ENCODE peak calls at places on chromosome 12, in seven cellular contexts. E is mammary epithelial cell, W is fibroblast of lung, D is lower lobe of right lung, M is IMR-90, C is mesenchymal stem cell, S is cardiac muscle cell. X is an unnamed sample.

GRCh38 chr12:29735604-29736003 is 48.1 kb downstream of the TMTC1 start:
- DNase-seq in W (no peak), S (no peak), E (no peak), M (no peak), C (no peak), D (no peak), X (no peak)

GRCh38 chr12:31853977-31854376 is 105.2 kb upstream of the RESF1 start:
- DNase-seq in S (no peak), E (no peak), M (no peak), C (no peak), W (no peak), D (no peak), X (no peak)

GRCh38 chr12:95790025-95790911 is at the start of gene NTN4:
- DNase-seq in D (peak; percentile 65), S (peak; percentile 54), M (peak; percentile 24), W (no peak), E (peak; percentile 54), C (peak; percentile 38), X (peak; percentile 54)

GRCh38 chr12:76690916-76691700 is 72.8 kb upstream of the ZDHHC17 start:
- DNase-seq in C (no peak), W (no peak), M (no peak), E (no peak), S (no peak), D (no peak), X (no peak)

GRCh38 chr12:105508096-105508495 is 177.6 kb downstream of the C12orf75 start:
- DNase-seq in C (no peak), M (no peak), W (no peak), D (no peak), E (peak; percentile 16), S (no peak), X (no peak)

GRCh38 chr12:101108130-101108529 is 101.9 kb downstream of the SLC5A8 start:
- DNase-seq in D (no peak), M (no peak), E (no peak), C (no peak), W (no peak), S (no peak), X (no peak)

GRCh38 chr12:49798934-49799333 is 29.3 kb downstream of the NCKAP5L start:
- DNase-seq in S (no peak), M (no peak), D (no peak), W (no peak), E (no peak), C (no peak), X (no peak)

GRCh38 chr12:122473543-122474323 is 27.0 kb downstream of the ZCCHC8 start:
- DNase-seq in E (peak; percentile 47), M (peak; percentile 49), W (peak; percentile 60), S (no peak), C (peak; percentile 34), D (no peak), X (no peak)

GRCh38 chr12:85993746-85994145 is 119.7 kb downstream of the NTS start:
- DNase-seq in S (no peak), M (no peak), D (no peak), C (no peak), E (no peak), W (no peak), X (no peak)

GRCh38 chr12:50354908-50355307 is 41.5 kb downstream of the FAM186A start:
- DNase-seq in S (no peak), C (no peak), M (no peak), E (no peak), D (no peak), W (no peak), X (no peak)

GRCh38 chr12:107106241-107107025 is 13.1 kb upstream of the CRY1 start:
- DNase-seq in W (no peak), C (no peak), S (no peak), E (no peak), M (no peak), D (no peak), X (no peak)

GRCh38 chr12:49233842-49234526 is 30.9 kb upstream of the TUBA1C start:
- DNase-seq in M (no peak), S (no peak), C (no peak), W (no peak), D (peak; percentile 92), E (no peak), X (peak; percentile 92)

GRCh38 chr12:67436230-67436629 is 167.1 kb downstream of the CAND1 start:
- DNase-seq in S (no peak), C (peak; percentile 28), D (no peak), E (no peak), W (no peak), M (peak; percentile 24), X (no peak)

GRCh38 chr12:65561798-65562382 is 262.4 kb upstream of the HMGA2 start:
- DNase-seq in D (no peak), C (no peak), W (peak; percentile 78), M (peak; percentile 93), S (no peak), E (peak; percentile 48), X (no peak)

GRCh38 chr12:116456683-116457082 is 102.5 kb upstream of the MAP1LC3B2 start:
- DNase-seq in W (peak; percentile 27), C (peak; percentile 25), D (no peak), S (peak; percentile 38), E (no peak), M (no peak), X (no peak)

DNA sequence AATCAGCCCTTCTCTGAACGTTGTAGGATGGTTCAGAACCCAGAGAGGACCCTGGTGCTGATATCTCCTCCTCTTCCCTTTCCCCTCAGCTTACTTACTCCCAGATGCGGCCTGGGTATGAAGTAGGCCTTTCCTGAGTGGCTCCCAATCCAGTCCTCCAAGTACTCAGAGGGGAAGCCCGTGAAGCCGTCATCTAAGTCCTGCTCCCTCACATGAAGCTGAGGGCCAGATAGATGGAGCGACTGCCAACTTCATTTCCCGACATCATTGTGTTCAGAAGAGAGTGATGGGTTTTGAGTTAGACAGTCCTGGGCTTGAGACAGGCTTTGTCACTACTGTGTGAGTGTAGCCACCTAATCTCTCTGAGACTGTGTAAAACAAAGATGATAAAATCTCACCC is 2.7 kb downstream of the APOLD1 start:
- DNase-seq in W (no peak), S (no peak), E (no peak), M (peak; percentile 16), C (no peak), D (no peak), X (no peak)
- H3K27ac ChIP-seq in W (peak overlapping the region; percentile 93), S (no peak overlapping the region), E (no peak overlapping the region), M (no peak overlapping the region), C (no peak overlapping the region), D (peak overlapping the region; percentile 89), X (peak overlapping the region; percentile 92)

GRCh38 chr12:113056381-113056630 is 224 bp upstream of the DTX1 start:
- DNase-seq in S (no peak), W (no peak), E (no peak), D (no peak), M (no peak), C (no peak), X (no peak)
- H3K4me3 ChIP-seq in S (peak overlapping the region; percentile 39), W (no peak overlapping the region), E (no peak overlapping the region), D (peak overlapping the region; percentile 52), M (no peak overlapping the region), C (peak overlapping the region; percentile 59), X (peak overlapping the region; percentile 31)

GRCh38 chr12:124286414-124286813 is 8.5 kb upstream of the RFLNA start:
- DNase-seq in S (no peak), W (no peak), E (peak; percentile 95), C (no peak), D (no peak), M (no peak), X (peak; percentile 44)

GRCh38 chr12:124281309-124281708 is 13.6 kb upstream of the RFLNA start:
- DNase-seq in E (no peak), S (no peak), W (no peak), M (no peak), D (no peak), C (no peak), X (no peak)

GRCh38 chr12:124286946-124287345 is 7.9 kb upstream of the RFLNA start:
- DNase-seq in E (no peak), D (no peak), W (no peak), S (no peak), M (no peak), C (no peak), X (no peak)

GRCh38 chr12:124283326-124283725 is 11.6 kb upstream of the RFLNA start:
- DNase-seq in W (no peak), D (no peak), M (no peak), C (no peak), E (no peak), S (no peak), X (no peak)

GRCh38 chr12:124284368-124284767 is 10.5 kb upstream of the RFLNA start:
- DNase-seq in W (no peak), M (no peak), S (no peak), C (no peak), E (no peak), D (no peak), X (no peak)
- H3K4me1 ChIP-seq in W (peaks cover 6% of the 10 kb centered on the region), M (peaks cover 3% of the 10 kb centered on the region), S (peaks cover 5% of the 10 kb centered on the region), C (peaks cover 17% of the 10 kb centered on the region), E (peaks cover 25% of the 10 kb centered on the region), D (peaks cover 6% of the 10 kb centered on the region), X (peaks cover under 1% of the 10 kb centered on the region)

GRCh38 chr12:131928080-131928764 is 854 bp upstream of the PUS1 start:
- DNase-seq in C (peak; percentile 62), S (peak; percentile 9), W (peak; percentile 17), E (no peak), D (no peak), M (peak; percentile 30), X (peak; percentile 57)

GRCh38 chr12:131929530-131930456 is 717 bp downstream of the PUS1 start:
- DNase-seq in S (peak; percentile 53), C (peak; percentile 46), M (peak; percentile 10), D (no peak), E (peak; percentile 40), W (no peak), X (no peak)

GRCh38 chr12:131928765-131929529 is at the start of gene PUS1:
- DNase-seq in E (peak; percentile 91), W (peak; percentile 93), D (peak; percentile 95), M (peak; percentile 91), S (peak; percentile 96), C (peak; percentile 95), X (peak; percentile 95)

GRCh38 chr12:131933387-131933786 is 4.3 kb downstream of the PUS1 start:
- DNase-seq in C (no peak), W (no peak), D (no peak), M (no peak), E (no peak), S (no peak), X (no peak)

GRCh38 chr12:131930510-131930909 is 1.4 kb downstream of the PUS1 start:
- DNase-seq in M (no peak), S (no peak), D (no peak), C (no peak), E (no peak), W (no peak), X (peak; percentile 26)
- H3K27ac ChIP-seq in M (no peak overlapping the region), S (no peak overlapping the region), D (no peak overlapping the region), C (no peak overlapping the region), E (no peak overlapping the region), W (no peak overlapping the region), X (no peak overlapping the region)

X was measured in left lung.